ENCODE peak calls at places on chromosomes 3 and 15, in four cellular contexts. H is NCI-H774, W is germinal center, G is tibial nerve. N is an unnamed sample.

GRCh38 chr3:23981136-23981535 is 36.0 kb downstream of the NR1D2 start:
- DNase-seq in H (no peak), W (no peak), G (no peak), N (no peak)

GRCh38 chr15:88915354-88915753 is 2.2 kb upstream of the MFGE8 start:
- DNase-seq in H (no peak), W (no peak), G (no peak), N (no peak)

GRCh38 chr3:185582871-185583270 is 3.2 kb upstream of the SENP2 start:
- DNase-seq in H (no peak), W (no peak), G (no peak), N (no peak)

GRCh38 chr3:48429416-48430358 is at the start of gene PLXNB1:
- DNase-seq in H (peak; percentile 57), W (peak; percentile 76), G (peak; percentile 82), N (no peak)

GRCh38 chr3:141498592-141499223 is 11.9 kb downstream of the RASA2 start:
- DNase-seq in H (peak; percentile 45), W (peak; percentile 51), G (peak; percentile 38), N (peak; percentile 35)

GRCh38 chr3:149009732-149010131 is 18.4 kb downstream of the GYG1 start:
- DNase-seq in H (no peak), W (no peak), G (no peak), N (no peak)

GRCh38 chr3:180354214-180354613 is 247.7 kb upstream of the TTC14 start:
- DNase-seq in H (no peak), W (no peak), G (no peak), N (no peak)

GRCh38 chr3:139287557-139287956 is 56.3 kb upstream of the MRPS22 start:
- DNase-seq in H (no peak), W (no peak), G (no peak), N (no peak)

GRCh38 chr3:187748050-187748481 is 2.8 kb upstream of the BCL6 start:
- DNase-seq in H (peak; percentile 93), W (peak; percentile 70), G (peak; percentile 99), N (peak; percentile 88)

GRCh38 chr3:61030469-61031035 is 220.7 kb downstream of the FHIT start:
- DNase-seq in H (no peak), W (no peak), G (no peak), N (peak; percentile 44)

N was measured in A172.